ENCODE peak calls at places on chromosomes 3 and 15, in eight cellular contexts. R, O, M, S, D, L, N and T are unnamed samples.

GRCh38 chr3:5126586-5126985 is 4.5 kb downstream of the ARL8B start:
- DNase-seq in R (peak; percentile 65), O (no peak), M (no peak), S (peak; percentile 81), D (no peak), L (no peak), N (peak; percentile 17), T (no peak)

GRCh38 chr15:60381148-60381788 is 16.5 kb downstream of the ANXA2 start:
- DNase-seq in R (no peak), O (no peak), M (no peak), S (no peak), D (no peak), L (no peak), N (no peak), T (no peak)

GRCh38 chr3:160150066-160150465 is 75.2 kb upstream of the C3orf80 start:
- DNase-seq in R (no peak), O (no peak), M (no peak), S (no peak), D (no peak), L (peak; percentile 32), N (no peak), T (no peak)

GRCh38 chr3:133283958-133284807 is 115.7 kb upstream of the BFSP2 start:
- DNase-seq in R (no peak), O (no peak), M (no peak), S (no peak), D (peak; percentile 54), L (no peak), N (no peak), T (no peak)

GRCh38 chr3:111351334-111351733 is 190.7 kb upstream of the CD96 start:
- DNase-seq in R (no peak), O (no peak), M (no peak), S (peak; percentile 19), D (no peak), L (no peak), N (no peak), T (no peak)

GRCh38 chr3:10702961-10703740 is 112.9 kb upstream of the SLC6A11 start:
- DNase-seq in R (no peak), O (peak; percentile 44), M (peak; percentile 67), S (peak; percentile 11), D (no peak), L (no peak), N (no peak), T (no peak)

GRCh38 chr3:64327039-64327804 is 102.0 kb upstream of the PRICKLE2 start:
- DNase-seq in R (peak; percentile 66), O (no peak), M (no peak), S (no peak), D (peak; percentile 36), L (peak; percentile 76), N (no peak), T (no peak)

GRCh38 chr3:138914870-138915502 is 32.0 kb downstream of the FOXL2 start:
- DNase-seq in R (peak; percentile 59), O (no peak), M (no peak), S (peak; percentile 75), D (no peak), L (no peak), N (peak; percentile 73), T (no peak)

GRCh38 chr15:93566777-93567176 is 477.8 kb upstream of the RGMA start:
- DNase-seq in R (no peak), O (no peak), M (no peak), S (peak; percentile 100), D (no peak), L (no peak), N (peak; percentile 17), T (no peak)

GRCh38 chr15:40343512-40343911 is 2.8 kb upstream of the CCDC9B start:
- DNase-seq in R (peak; percentile 87), O (no peak), M (no peak), S (peak; percentile 90), D (peak; percentile 45), L (peak; percentile 58), N (peak; percentile 60), T (no peak)

GRCh38 chr3:169954142-169954756 is 12.4 kb upstream of the SEC62 start:
- DNase-seq in R (no peak), O (no peak), M (no peak), S (no peak), D (no peak), L (no peak), N (no peak), T (no peak)

GRCh38 chr3:160929595-160929994 is 173.6 kb downstream of the PPM1L start:
- DNase-seq in R (no peak), O (no peak), M (peak; percentile 70), S (no peak), D (peak; percentile 39), L (no peak), N (no peak), T (no peak)

DNA sequence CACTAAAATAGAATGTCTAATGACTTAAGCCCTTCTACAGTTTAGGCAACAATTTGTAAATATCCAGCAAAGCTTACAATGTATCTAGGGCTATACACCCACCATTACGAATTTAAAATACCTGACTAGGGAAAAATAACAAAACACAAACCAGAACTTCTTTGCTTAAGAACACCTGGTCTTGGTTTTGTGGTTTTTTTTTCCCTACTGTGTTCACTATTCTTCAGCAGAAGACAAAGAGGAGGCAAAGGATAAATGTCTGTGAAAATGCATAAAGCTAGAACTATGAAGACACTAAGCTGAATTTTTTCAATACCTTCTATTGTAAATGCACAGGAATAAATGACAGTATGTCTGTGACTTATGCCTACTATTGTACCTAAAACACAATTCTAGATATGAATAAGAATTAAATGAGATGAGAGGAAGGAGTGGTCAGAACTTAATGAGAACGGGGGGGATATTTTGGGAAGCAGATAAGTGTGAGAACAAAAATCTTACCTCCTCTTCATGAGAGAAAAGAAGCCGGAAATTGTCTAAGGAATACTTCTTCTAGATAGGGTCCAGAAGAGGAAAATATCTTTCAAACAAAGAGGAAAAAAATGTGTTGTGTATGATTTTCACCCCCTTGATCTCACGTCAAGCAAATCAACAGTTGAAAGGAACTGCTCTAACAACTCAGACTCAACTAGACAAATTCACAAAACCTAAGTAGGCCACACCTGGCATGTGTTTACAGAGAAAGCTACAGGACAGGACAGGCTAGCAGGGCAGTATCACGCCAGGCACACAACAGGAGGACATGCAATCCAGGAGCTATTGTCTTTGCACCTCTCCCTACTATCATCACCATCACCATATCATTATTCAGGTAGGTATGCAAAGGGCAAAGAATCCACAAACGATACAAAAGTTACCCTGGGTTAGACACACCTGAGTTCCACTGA is 86.7 kb downstream of the TBL1XR1 start:
- DNase-seq in R (no peak), O (no peak), M (no peak), S (peak; percentile 37), D (no peak), L (no peak), N (no peak), T (no peak)
- H3K4me3 ChIP-seq in R (no peak overlapping the region), O (no peak overlapping the region), M (no peak overlapping the region), S (no peak overlapping the region), D (no peak overlapping the region), L (no peak overlapping the region), N (no peak overlapping the region), T (no peak overlapping the region)

DNA sequence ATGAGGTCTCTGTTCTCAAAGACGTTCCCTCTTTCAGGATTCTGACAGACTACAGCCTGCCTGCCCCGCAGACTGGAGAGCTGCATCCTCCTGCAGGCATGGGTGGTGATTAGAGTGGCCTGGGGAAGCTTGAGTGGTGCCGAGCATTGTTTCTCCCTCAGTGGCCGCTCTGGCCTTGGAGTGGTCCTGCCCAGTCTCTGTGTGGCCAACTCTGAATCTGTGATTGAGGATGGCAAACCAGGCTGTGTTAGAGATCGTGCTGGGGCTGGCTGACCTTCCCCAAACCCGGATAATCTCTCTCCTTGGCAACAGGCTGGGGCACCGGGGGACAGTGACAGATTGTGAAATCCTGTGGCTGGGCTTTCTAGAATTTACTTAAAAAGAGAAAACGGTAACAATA is 11.0 kb upstream of the ADCY5 start:
- DNase-seq in R (no peak), O (no peak), M (no peak), S (no peak), D (peak; percentile 67), L (no peak), N (no peak), T (no peak)
- TF ChIP-seq CTCF in R (no peak), O (no peak), M (no peak), S (no peak), D (no peak), L (no peak), N (no peak), T (no peak)

GRCh38 chr15:33326908-33327307 is 16.1 kb downstream of the RYR3 start:
- DNase-seq in R (no peak), O (no peak), M (no peak), S (no peak), D (no peak), L (no peak), N (no peak), T (no peak)

GRCh38 chr15:33329457-33329856 is 18.7 kb downstream of the RYR3 start:
- DNase-seq in R (no peak), O (no peak), M (no peak), S (no peak), D (no peak), L (no peak), N (no peak), T (no peak)

GRCh38 chr15:33328105-33328504 is 17.3 kb downstream of the RYR3 start:
- DNase-seq in R (no peak), O (no peak), M (no peak), S (no peak), D (no peak), L (no peak), N (no peak), T (no peak)

DNA sequence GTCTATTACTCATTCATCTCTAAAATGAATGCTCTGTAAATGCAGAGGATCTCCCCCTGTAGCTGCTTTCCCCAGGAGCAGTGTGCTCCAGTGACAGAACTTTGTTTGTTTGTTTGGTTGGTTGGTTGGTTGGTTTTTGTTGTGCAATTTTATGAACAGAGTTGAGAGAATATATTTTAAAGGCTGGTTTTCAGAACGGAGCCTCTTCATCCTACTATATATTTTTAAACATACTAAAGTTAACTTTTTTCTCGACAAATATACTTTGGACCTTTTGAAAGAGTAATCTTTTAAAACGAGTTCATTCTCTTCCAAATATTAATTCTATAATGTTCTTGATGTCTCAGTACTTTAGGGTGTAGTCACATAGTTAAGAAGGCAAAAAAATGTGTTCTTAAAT is 20.2 kb downstream of the RYR3 start:
- DNase-seq in R (no peak), O (no peak), M (no peak), S (no peak), D (no peak), L (no peak), N (no peak), T (no peak)
- H3K27me3 ChIP-seq in R (peaks cover 5% of the 10 kb centered on the region), O (peaks cover 69% of the 10 kb centered on the region), M (peaks cover 18% of the 10 kb centered on the region), S (no peaks in the 10 kb centered on the region), D (peaks cover 12% of the 10 kb centered on the region), L (no peaks in the 10 kb centered on the region), N (peaks cover 9% of the 10 kb centered on the region), T (no peaks in the 10 kb centered on the region)

DNA sequence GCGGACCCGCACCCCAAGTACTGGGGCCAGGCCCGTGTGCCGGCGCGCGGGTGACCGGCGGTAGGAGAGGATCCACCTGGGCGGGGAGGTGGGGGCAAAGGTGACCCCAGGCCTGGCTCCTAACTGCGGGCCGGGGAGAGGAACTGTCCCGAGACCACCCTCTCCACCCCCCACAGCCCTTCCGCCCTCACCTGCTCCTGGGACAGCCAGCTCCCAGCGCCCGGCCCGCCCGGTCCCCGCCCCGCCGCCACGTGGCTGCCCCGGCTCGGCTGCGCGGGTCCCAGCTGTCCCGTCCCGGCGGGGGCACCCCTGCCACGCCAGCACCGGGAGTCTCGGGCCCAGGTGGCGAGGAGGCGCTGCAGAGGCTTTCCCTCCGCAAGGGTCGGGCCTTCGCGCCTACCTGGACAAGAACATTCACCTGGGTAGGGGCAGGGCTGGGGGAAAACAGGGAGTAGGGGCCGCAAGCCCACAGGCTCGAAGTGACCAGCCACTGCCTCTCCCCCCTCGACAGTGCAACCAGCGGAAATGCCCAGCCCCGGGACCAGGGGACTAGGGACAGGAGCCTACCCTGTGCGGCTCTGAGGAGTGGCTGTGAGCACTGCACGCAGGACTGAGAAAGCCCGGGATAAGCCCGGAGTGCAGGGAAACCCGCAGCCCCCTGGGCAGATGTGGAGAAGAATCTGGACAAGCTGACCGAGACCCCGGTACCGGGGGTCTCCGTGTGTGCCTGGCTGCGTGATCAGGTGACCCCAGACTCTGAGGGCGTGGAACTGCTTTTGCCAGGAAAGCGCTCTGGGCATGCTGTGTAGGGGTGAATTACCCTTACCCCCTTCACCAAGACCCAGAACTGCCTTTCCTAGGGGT is at the start of gene SLC12A8:
- DNase-seq in R (no peak), O (no peak), M (peak; percentile 24), S (no peak), D (no peak), L (no peak), N (peak; percentile 47), T (no peak)
- H3K4me3 ChIP-seq in R (peak within 1 kb of the TSS; percentile 6), O (peak within 1 kb of the TSS; percentile 68), M (peak within 1 kb of the TSS; percentile 76), S (peak within 1 kb of the TSS; percentile 77), D (peak within 1 kb of the TSS; percentile 71), L (peak within 1 kb of the TSS; percentile 57), N (peak within 1 kb of the TSS; percentile 72), T (peak within 1 kb of the TSS; percentile 32)